ENCODE peak calls at places on chromosomes 13 and 19, in five cellular contexts. D, H, N, M and T are unnamed samples.

GRCh38 chr19:35451278-35452096 is 3.4 kb downstream of the FFAR2 start:
- DNase-seq in M (no peak), N (no peak), H (no peak), D (peak; percentile 43), T (no peak)

GRCh38 chr19:30332445-30333234 is 39.5 kb upstream of the ZNF536 start:
- DNase-seq in M (no peak), H (no peak), N (no peak), D (no peak), T (peak; percentile 24)

GRCh38 chr19:49689133-49690072 is at the start of gene ADM5:
- DNase-seq in M (peak; percentile 72), D (no peak), H (no peak), N (peak; percentile 72), T (no peak)

GRCh38 chr19:741506-742131 is 9.3 kb upstream of the MISP start:
- DNase-seq in H (no peak), D (peak; percentile 51), N (no peak), M (no peak), T (no peak)

GRCh38 chr13:61954092-61954491 is 538.4 kb upstream of the PCDH20 start:
- DNase-seq in D (peak; percentile 4), H (peak; percentile 9), N (no peak), M (no peak), T (no peak)

GRCh38 chr19:41918653-41919244 is 9.5 kb downstream of the ERFL start:
- DNase-seq in M (no peak), D (no peak), H (no peak), N (no peak), T (no peak)

GRCh38 chr13:111568290-111568689 is 247.8 kb downstream of the TEX29 start:
- DNase-seq in D (no peak), H (no peak), M (no peak), N (no peak), T (no peak)

GRCh38 chr13:55418095-55418494 is 1722.6 kb upstream of the PRR20A start:
- DNase-seq in N (no peak), M (no peak), H (no peak), D (no peak), T (no peak)

GRCh38 chr13:107329991-107330390 is 762.1 kb upstream of the ARGLU1 start:
- DNase-seq in H (no peak), D (no peak), M (no peak), N (no peak), T (no peak)

GRCh38 chr19:36638862-36639510 is 27.7 kb downstream of the ZNF461 start:
- DNase-seq in H (no peak), D (no peak), M (no peak), N (no peak), T (no peak)

GRCh38 chr13:112445411-112446271 is 69.5 kb downstream of the SPACA7 start:
- DNase-seq in N (no peak), H (no peak), M (no peak), D (no peak), T (peak; percentile 45)

GRCh38 chr19:2121416-2122051 is 24.8 kb downstream of the IZUMO4 start:
- DNase-seq in M (no peak), N (no peak), H (no peak), D (no peak), T (no peak)

GRCh38 chr19:50924576-50924975 is 13.4 kb upstream of the KLK4 start:
- DNase-seq in N (no peak), D (no peak), M (no peak), H (no peak), T (no peak)

GRCh38 chr13:79393564-79394249 is 12.3 kb downstream of the RBM26 start:
- DNase-seq in D (peak; percentile 72), M (no peak), N (no peak), H (no peak), T (no peak)

GRCh38 chr19:47885067-47885463 is 1.1 kb downstream of the SULT2A1 start:
- DNase-seq in N (peak; percentile 46), M (no peak), D (no peak), H (no peak), T (no peak)

GRCh38 chr13:50529154-50529882 is 314.2 kb downstream of the DLEU7 start:
- DNase-seq in M (peak; percentile 75), N (peak; percentile 82), H (peak; percentile 59), D (no peak), T (peak; percentile 88)

GRCh38 chr19:41995959-41996797 is 2.1 kb upstream of the ATP1A3 start:
- DNase-seq in D (peak; percentile 42), N (no peak), M (no peak), H (no peak), T (no peak)

GRCh38 chr13:79445968-79446645 is 34.8 kb upstream of the NDFIP2 start:
- DNase-seq in H (no peak), N (no peak), M (no peak), D (no peak), T (no peak)

GRCh38 chr19:46579286-46579944 is 21.7 kb upstream of the CALM3 start:
- DNase-seq in H (peak; percentile 5), M (no peak), N (no peak), D (peak; percentile 47), T (no peak)

GRCh38 chr13:42229287-42229686 is 42.7 kb upstream of the AKAP11 start:
- DNase-seq in N (no peak), M (no peak), D (no peak), H (no peak), T (no peak)

GRCh38 chr19:34475026-34475974 is 6.3 kb upstream of the WTIP start:
- DNase-seq in D (no peak), M (no peak), H (peak; percentile 51), N (no peak), T (no peak)

GRCh38 chr19:1105873-1106840 is 2.4 kb downstream of the GPX4 start:
- DNase-seq in M (no peak), D (no peak), N (no peak), H (no peak), T (no peak)

GRCh38 chr19:47228937-47229673 is 1.9 kb downstream of the BBC3 start:
- DNase-seq in D (peak; percentile 42), N (no peak), H (no peak), M (no peak), T (no peak)

GRCh38 chr19:2755448-2755705 is 15.6 kb upstream of the SLC39A3 start:
- DNase-seq in D (no peak), M (no peak), H (no peak), N (no peak), T (no peak)

GRCh38 chr19:9309974-9310446 is 372 bp upstream of the ZNF699 start:
- DNase-seq in M (peak; percentile 89), D (peak; percentile 93), N (peak; percentile 96), H (peak; percentile 90), T (peak; percentile 94)

GRCh38 chr13:110989331-110989730 is 74.5 kb upstream of the ANKRD10 start:
- DNase-seq in D (no peak), N (no peak), H (no peak), M (no peak), T (no peak)

GRCh38 chr13:56201834-56202233 is 938.9 kb upstream of the PRR20A start:
- DNase-seq in D (no peak), M (no peak), N (no peak), H (no peak), T (no peak)

GRCh38 chr13:42405665-42406390 is 133.9 kb downstream of the AKAP11 start:
- DNase-seq in M (no peak), N (no peak), D (no peak), H (peak; percentile 50), T (no peak)

GRCh38 chr13:85737952-85738351 is 61.3 kb downstream of the SLITRK6 start:
- DNase-seq in H (no peak), M (no peak), N (no peak), D (no peak), T (no peak)
- TF ChIP-seq CTCF in H (no peak), M (no peak), N (no peak), D (peak; percentile 32), T (no peak)

GRCh38 chr13:105333416-105333815 is 1202.0 kb downstream of the EFNB2 start:
- DNase-seq in N (no peak), M (no peak), H (no peak), D (no peak), T (no peak)

GRCh38 chr13:105329359-105329758 is 1206.1 kb downstream of the EFNB2 start:
- DNase-seq in H (no peak), N (no peak), D (no peak), M (no peak), T (no peak)

GRCh38 chr13:105328212-105328611 is 1207.2 kb downstream of the EFNB2 start:
- DNase-seq in M (no peak), H (no peak), D (no peak), N (no peak), T (no peak)

GRCh38 chr13:105327727-105328126 is 1207.7 kb downstream of the EFNB2 start:
- DNase-seq in N (no peak), M (no peak), H (no peak), D (no peak), T (no peak)
- H3K27ac ChIP-seq in N (no peak overlapping the region), M (no peak overlapping the region), H (no peak overlapping the region), D (no peak overlapping the region), T (no peak overlapping the region)

GRCh38 chr13:103299079-103299478 is 232.9 kb upstream of the SLC10A2 start:
- DNase-seq in M (no peak), D (no peak), N (no peak), H (no peak), T (no peak)
- TF ChIP-seq CTCF in M (no peak), D (no peak), N (no peak), H (no peak), T (no peak)

GRCh38 chr19:55812449-55812848 is 19.4 kb downstream of the NLRP11 start:
- DNase-seq in D (no peak), N (no peak), H (no peak), M (no peak), T (no peak)
- H3K27ac ChIP-seq in D (no peak overlapping the region), N (no peak overlapping the region), H (no peak overlapping the region), M (no peak overlapping the region), T (no peak overlapping the region)

GRCh38 chr13:28558126-28558525 is 63.2 kb upstream of the FLT1 start:
- DNase-seq in H (no peak), D (no peak), N (no peak), M (no peak), T (no peak)

GRCh38 chr13:28559636-28560259 is 64.8 kb upstream of the FLT1 start:
- DNase-seq in M (no peak), N (no peak), H (no peak), D (no peak), T (no peak)

GRCh38 chr13:28558567-28558966 is 63.6 kb upstream of the FLT1 start:
- DNase-seq in D (no peak), N (no peak), H (no peak), M (no peak), T (no peak)

GRCh38 chr13:28557725-28558124 is 62.8 kb upstream of the FLT1 start:
- DNase-seq in N (no peak), H (no peak), M (no peak), D (no peak), T (no peak)

DNA sequence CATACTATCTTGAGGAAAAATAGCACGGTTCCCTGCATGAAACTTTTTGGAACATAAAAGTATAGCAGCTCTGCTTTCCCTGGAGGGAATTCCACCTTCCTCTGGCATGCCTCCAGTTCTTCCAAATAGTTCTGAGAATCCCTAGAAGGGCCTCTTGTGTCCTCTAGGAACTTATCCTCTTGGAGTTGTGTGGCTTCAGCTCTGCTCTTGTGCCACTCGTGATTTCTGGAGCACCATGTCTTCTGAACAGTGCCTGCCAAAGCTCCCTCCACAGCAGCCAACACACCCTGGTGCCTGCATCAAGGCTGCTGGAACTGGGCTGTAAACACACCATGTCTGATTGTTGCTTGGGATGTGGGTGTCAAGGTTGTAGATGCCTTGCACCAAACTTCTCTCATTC is 65.7 kb upstream of the FLT1 start:
- DNase-seq in N (no peak), D (no peak), M (no peak), H (no peak), T (no peak)
- TF ChIP-seq CTCF in N (no peak), D (no peak), M (no peak), H (no peak), T (no peak)